ENCODE peak calls at places on chromosome 2, in eight cellular contexts. I, X, N, E, G, A, H and C are unnamed samples.

GRCh38 chr2:61727746-61728145 is 126.1 kb downstream of the FAM161A start:
- DNase-seq in I (peak), X (no peak), N (no peak), E (no peak), G (no peak), A (no peak), H (no peak), C (no peak)

GRCh38 chr2:20571644-20572215 is 79.2 kb downstream of the HS1BP3 start:
- DNase-seq in I (no peak), X (no peak), N (no peak), E (no peak), G (no peak), A (no peak), H (no peak), C (no peak)

GRCh38 chr2:161004379-161004778 is 155.8 kb upstream of the TANK start:
- DNase-seq in I (peak), X (no peak), N (peak), E (no peak), G (no peak), A (no peak), H (no peak), C (no peak)

GRCh38 chr2:9279426-9279825 is 72.8 kb downstream of the ASAP2 start:
- DNase-seq in I (no peak), X (no peak), N (no peak), E (no peak), G (no peak), A (no peak), H (no peak), C (no peak)

GRCh38 chr2:221501210-221501882 is 70.8 kb downstream of the EPHA4 start:
- DNase-seq in I (peak), X (no peak), N (no peak), E (no peak), G (no peak), A (no peak), H (no peak), C (no peak)

GRCh38 chr2:128805237-128805636 is 486.6 kb upstream of the HS6ST1 start:
- DNase-seq in I (no peak), X (no peak), N (no peak), E (no peak), G (no peak), A (no peak), H (no peak), C (no peak)

GRCh38 chr2:53768233-53768542 is 584 bp downstream of the CHAC2 start:
- DNase-seq in I (peak), X (no peak), N (no peak), E (no peak), G (no peak), A (peak), H (no peak), C (peak)

GRCh38 chr2:158923180-158923594 is 45.3 kb upstream of the TANC1 start:
- DNase-seq in I (peak), X (no peak), N (peak), E (no peak), G (no peak), A (no peak), H (no peak), C (no peak)

GRCh38 chr2:118718921-118719320 is 128.5 kb downstream of the EN1 start:
- DNase-seq in I (no peak), X (no peak), N (no peak), E (no peak), G (no peak), A (no peak), H (no peak), C (no peak)

GRCh38 chr2:163884416-163884815 is 148.6 kb upstream of the FIGN start:
- DNase-seq in I (peak), X (no peak), N (no peak), E (no peak), G (no peak), A (no peak), H (no peak), C (no peak)

GRCh38 chr2:114949228-114949804 is 506.9 kb downstream of the DPP10 start:
- DNase-seq in I (no peak), X (no peak), N (no peak), E (no peak), G (no peak), A (no peak), H (no peak), C (no peak)

GRCh38 chr2:240800241-240800640 is 19.8 kb downstream of the KIF1A start:
- DNase-seq in I (no peak), X (no peak), N (no peak), E (no peak), G (no peak), A (peak), H (no peak), C (no peak)

GRCh38 chr2:240457223-240458043 is 22.0 kb downstream of the GPC1 start:
- DNase-seq in I (no peak), X (no peak), N (no peak), E (no peak), G (no peak), A (no peak), H (no peak), C (no peak)

GRCh38 chr2:101737478-101738240 is 40.2 kb downstream of the MAP4K4 start:
- DNase-seq in I (no peak), X (no peak), N (no peak), E (no peak), G (no peak), A (no peak), H (no peak), C (no peak)

GRCh38 chr2:112690853-112691390 is 29.9 kb upstream of the NT5DC4 start:
- DNase-seq in I (peak), X (no peak), N (peak), E (peak), G (no peak), A (peak), H (peak), C (peak)
- TF ChIP-seq CTCF in I (peak), X (peak), N (peak), E (peak), G (peak), A (peak), H (peak), C (peak)

GRCh38 chr2:179842498-179843153 is 18.8 kb downstream of the ZNF385B start:
- DNase-seq in I (peak), X (no peak), N (peak), E (peak), G (no peak), A (no peak), H (peak), C (no peak)
- TF ChIP-seq CTCF in I (peak), X (peak), N (peak), E (peak), G (peak), A (no peak), H (peak), C (peak)

GRCh38 chr2:205280630-205281225 is 401.6 kb upstream of the NRP2 start:
- DNase-seq in I (no peak), X (no peak), N (no peak), E (no peak), G (no peak), A (no peak), H (no peak), C (no peak)

GRCh38 chr2:205274801-205275200 is 407.5 kb upstream of the NRP2 start:
- DNase-seq in I (no peak), X (no peak), N (no peak), E (no peak), G (no peak), A (no peak), H (no peak), C (no peak)

GRCh38 chr2:205273148-205273547 is 409.2 kb upstream of the NRP2 start:
- DNase-seq in I (no peak), X (no peak), N (no peak), E (no peak), G (no peak), A (no peak), H (no peak), C (no peak)

GRCh38 chr2:205273627-205274026 is 408.7 kb upstream of the NRP2 start:
- DNase-seq in I (no peak), X (no peak), N (peak), E (no peak), G (no peak), A (no peak), H (no peak), C (no peak)

GRCh38 chr2:205276071-205276777 is 406.1 kb upstream of the NRP2 start:
- DNase-seq in I (no peak), X (no peak), N (no peak), E (no peak), G (no peak), A (no peak), H (no peak), C (no peak)
- TF ChIP-seq CTCF in I (no peak), X (no peak), N (no peak), E (no peak), G (no peak), A (no peak), H (no peak), C (no peak)

DNA sequence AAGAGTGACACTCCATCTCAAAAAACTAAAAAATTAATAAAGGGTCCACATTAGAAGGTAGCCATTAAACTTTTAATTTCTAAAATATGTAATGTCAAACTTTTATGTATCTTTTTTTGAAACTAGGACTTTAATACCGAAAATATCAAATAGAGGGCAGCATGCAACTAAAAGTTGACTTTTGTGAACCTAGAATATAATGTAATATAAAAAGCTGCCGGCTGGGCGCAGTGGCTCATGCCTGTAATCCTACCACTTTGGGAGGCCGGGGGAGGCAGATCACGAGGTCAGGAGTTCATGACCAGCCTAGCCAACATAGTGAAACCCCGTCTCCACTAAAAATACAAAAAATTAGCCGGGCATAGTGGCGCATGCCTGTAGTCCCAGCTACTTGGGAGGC is 62.8 kb downstream of the INO80D start:
- DNase-seq in I (no peak), X (no peak), N (no peak), E (no peak), G (no peak), A (peak), H (no peak), C (no peak)
- TF ChIP-seq CTCF in I (no peak), X (no peak), N (peak), E (no peak), G (peak), A (peak), H (no peak), C (no peak)

GRCh38 chr2:237858294-237859081 is 935 bp upstream of the RAMP1 start:
- DNase-seq in I (peak), X (peak), N (peak), E (peak), G (peak), A (peak), H (peak), C (peak)
- TF ChIP-seq CTCF in I (peak), X (peak), N (peak), E (peak), G (peak), A (peak), H (peak), C (peak)

GRCh38 chr2:84882415-84882738 is 1.5 kb upstream of the TRABD2A start:
- DNase-seq in I (no peak), X (no peak), N (no peak), E (no peak), G (no peak), A (no peak), H (no peak), C (no peak)
- TF ChIP-seq CTCF in I (no peak), X (no peak), N (no peak), E (no peak), G (no peak), A (no peak), H (no peak), C (no peak)

DNA sequence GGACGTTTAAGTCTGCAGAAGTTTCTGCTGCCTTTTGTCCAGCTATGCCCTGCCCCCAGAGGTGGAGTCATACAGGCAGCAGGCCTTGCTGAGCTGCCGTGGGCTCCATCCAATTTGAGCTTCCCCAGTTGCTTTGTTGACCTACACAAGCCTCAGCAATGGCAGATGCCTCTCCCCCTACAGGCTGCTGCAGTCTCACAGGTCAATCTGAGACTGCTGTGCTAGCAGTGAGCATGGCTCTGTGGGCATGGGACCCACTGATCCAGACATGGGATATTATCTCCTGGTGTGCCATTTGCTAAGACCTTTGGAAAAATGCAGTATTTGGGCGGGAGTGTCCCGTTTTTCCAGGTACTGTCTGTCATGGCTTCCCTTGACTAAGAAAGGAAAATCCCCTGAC is 726.0 kb downstream of the ERBB4 start:
- DNase-seq in I (no peak), X (no peak), N (no peak), E (no peak), G (no peak), A (no peak), H (no peak), C (no peak)
- TF ChIP-seq CTCF in I (no peak), X (no peak), N (no peak), E (no peak), G (no peak), A (no peak), H (no peak), C (no peak)

DNA sequence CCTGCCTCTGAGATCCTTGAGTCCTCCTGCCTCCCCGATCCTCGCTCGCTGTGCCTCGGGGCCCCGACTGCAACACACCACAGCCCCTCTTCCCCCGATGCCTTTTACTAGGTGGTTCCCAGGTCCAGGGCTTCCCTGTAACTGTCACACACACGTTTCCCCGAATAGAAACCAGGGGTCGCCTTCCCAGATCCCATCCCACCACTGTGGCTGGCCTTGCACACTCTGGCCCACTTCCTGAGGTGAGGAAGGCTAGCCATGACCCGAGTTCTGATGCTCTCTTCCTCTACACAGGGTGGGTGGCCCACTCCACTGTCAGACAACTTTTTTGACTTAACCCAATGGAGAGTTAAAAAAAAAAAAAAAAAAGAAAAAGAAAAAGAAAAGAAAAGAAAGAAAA is 139.6 kb upstream of the ASB18 start:
- DNase-seq in I (no peak), X (no peak), N (no peak), E (no peak), G (no peak), A (no peak), H (no peak), C (no peak)
- TF ChIP-seq CTCF in I (no peak), X (no peak), N (no peak), E (no peak), G (no peak), A (no peak), H (no peak), C (no peak)

GRCh38 chr2:10787176-10787968 is 25.2 kb downstream of the PDIA6 start:
- DNase-seq in I (peak), X (no peak), N (peak), E (no peak), G (no peak), A (no peak), H (peak), C (no peak)
- TF ChIP-seq CTCF in I (peak), X (peak), N (peak), E (peak), G (peak), A (no peak), H (peak), C (peak)

DNA sequence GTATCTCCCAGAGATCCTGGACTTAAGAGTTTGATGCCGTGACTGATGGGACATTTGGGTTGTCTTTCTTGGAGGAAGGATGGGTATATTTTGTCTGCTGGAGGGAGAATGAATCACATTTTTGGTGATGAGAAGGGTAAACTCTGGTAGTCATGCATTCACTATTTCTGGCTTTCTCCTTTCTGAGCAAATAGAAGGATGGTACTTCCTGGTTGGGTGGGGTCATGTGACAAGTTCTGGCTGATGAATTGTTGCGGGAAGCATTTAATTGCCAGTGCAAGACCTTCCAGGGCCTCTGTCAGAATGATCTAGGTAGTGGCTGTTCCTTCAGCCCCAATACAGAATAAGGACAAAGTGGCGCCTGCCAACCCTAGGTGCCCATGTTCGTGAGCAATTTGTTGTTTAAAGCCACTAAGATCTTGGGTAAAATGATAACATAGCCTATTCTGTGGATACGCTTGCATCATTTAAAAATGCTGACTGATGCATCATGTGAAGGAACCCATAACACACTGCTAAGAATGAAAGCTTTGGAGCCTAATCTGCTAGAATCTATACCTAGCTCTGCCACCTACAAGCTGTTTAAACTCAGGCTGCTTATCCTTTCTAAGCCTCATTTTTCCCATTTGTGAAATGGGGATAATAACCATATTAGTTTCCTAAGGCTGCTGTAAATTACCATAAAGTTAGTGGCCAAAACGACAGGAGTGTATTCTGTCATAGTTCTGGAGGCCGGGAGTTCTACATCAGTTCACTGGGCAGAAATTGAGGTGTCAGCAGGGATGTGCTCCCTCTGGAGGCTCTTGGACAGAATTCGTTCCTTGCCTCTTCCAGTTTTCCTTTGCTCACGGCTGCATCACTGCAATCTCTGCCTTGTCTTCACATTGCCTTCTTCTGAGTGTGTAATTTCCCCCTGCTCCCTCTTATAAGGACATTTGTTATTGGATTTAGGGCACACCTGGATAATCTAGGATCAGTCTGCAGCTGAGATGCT is 281.3 kb downstream of the AGPS start:
- DNase-seq in I (no peak), X (no peak), N (no peak), E (no peak), G (no peak), A (no peak), H (peak), C (no peak)
- TF ChIP-seq CTCF in I (peak), X (no peak), N (no peak), E (peak), G (peak), A (no peak), H (peak), C (no peak)